ENCODE peak calls at places on chromosome 7, in eight cellular contexts. T, F, D, C, W, Z, U and X are unnamed samples.

GRCh38 chr7:100781255-100781654 is 46.1 kb downstream of the EPHB4 start:
- DNase-seq in T (no peak), F (no peak), D (no peak), C (no peak), W (no peak), Z (no peak), U (no peak), X (no peak)

GRCh38 chr7:47941136-47941844 is 7.0 kb downstream of the PKD1L1 start:
- DNase-seq in T (no peak), F (no peak), D (no peak), C (no peak), W (no peak), Z (no peak), U (no peak), X (no peak)

GRCh38 chr7:98840604-98841508 is 29.0 kb downstream of the TMEM130 start:
- DNase-seq in T (no peak), F (no peak), D (no peak), C (no peak), W (no peak), Z (no peak), U (no peak), X (no peak)

GRCh38 chr7:151520419-151521229 is 929 bp upstream of the RHEB start:
- DNase-seq in T (peak), F (peak), D (peak), C (no peak), W (peak), Z (peak), U (peak), X (peak)

GRCh38 chr7:22782616-22783232 is 39.9 kb downstream of the TOMM7 start:
- DNase-seq in T (peak), F (peak), D (peak), C (peak), W (peak), Z (peak), U (peak), X (no peak)

GRCh38 chr7:129855234-129855673 is 97.5 kb downstream of the UBE2H start:
- DNase-seq in T (no peak), F (no peak), D (no peak), C (no peak), W (peak), Z (no peak), U (no peak), X (no peak)

GRCh38 chr7:67777119-67777518 is 780.5 kb downstream of the TYW1 start:
- DNase-seq in T (no peak), F (no peak), D (no peak), C (no peak), W (no peak), Z (no peak), U (no peak), X (no peak)

GRCh38 chr7:131524116-131524515 is 32.3 kb downstream of the PODXL start:
- DNase-seq in T (no peak), F (no peak), D (no peak), C (no peak), W (no peak), Z (no peak), U (no peak), X (no peak)

GRCh38 chr7:1555046-1555812 is 776 bp downstream of the TMEM184A start:
- DNase-seq in T (no peak), F (no peak), D (peak), C (no peak), W (peak), Z (no peak), U (peak), X (no peak)

GRCh38 chr7:70056363-70056762 is 458.1 kb downstream of the AUTS2 start:
- DNase-seq in T (no peak), F (no peak), D (no peak), C (no peak), W (no peak), Z (no peak), U (no peak), X (no peak)

GRCh38 chr7:130298927-130299326 is 6.0 kb downstream of the CPA4 start:
- DNase-seq in T (no peak), F (no peak), D (no peak), C (no peak), W (no peak), Z (no peak), U (peak), X (no peak)

GRCh38 chr7:106372121-106372520 is 87.3 kb upstream of the NAMPT start:
- DNase-seq in T (no peak), F (no peak), D (no peak), C (no peak), W (no peak), Z (no peak), U (no peak), X (no peak)

GRCh38 chr7:39651262-39651661 is 27.9 kb downstream of the RALA start:
- DNase-seq in T (no peak), F (no peak), D (no peak), C (no peak), W (no peak), Z (no peak), U (no peak), X (no peak)

GRCh38 chr7:101163281-101164070 is 1.9 kb downstream of the VGF start:
- DNase-seq in T (no peak), F (no peak), D (no peak), C (no peak), W (no peak), Z (no peak), U (no peak), X (no peak)

GRCh38 chr7:92944633-92945032 is 108.3 kb upstream of the CDK6 start:
- DNase-seq in T (no peak), F (no peak), D (no peak), C (no peak), W (no peak), Z (no peak), U (peak), X (no peak)

GRCh38 chr7:55538538-55538937 is 33.8 kb downstream of the VOPP1 start:
- DNase-seq in T (no peak), F (no peak), D (no peak), C (no peak), W (no peak), Z (no peak), U (no peak), X (no peak)

GRCh38 chr7:7970620-7971307 is 2.2 kb downstream of the GLCCI1 start:
- DNase-seq in T (no peak), F (no peak), D (no peak), C (peak), W (no peak), Z (no peak), U (no peak), X (no peak)

GRCh38 chr7:151138541-151138910 is 29.0 kb downstream of the GBX1 start:
- DNase-seq in T (no peak), F (peak), D (peak), C (no peak), W (peak), Z (no peak), U (peak), X (no peak)

GRCh38 chr7:92297736-92298135 is 52.0 kb downstream of the ANKIB1 start:
- DNase-seq in T (no peak), F (no peak), D (no peak), C (no peak), W (no peak), Z (no peak), U (no peak), X (no peak)

GRCh38 chr7:150715293-150715692 is 1.1 kb upstream of the GIMAP1 start:
- DNase-seq in T (no peak), F (no peak), D (no peak), C (no peak), W (no peak), Z (no peak), U (no peak), X (no peak)

GRCh38 chr7:140080919-140081318 is 18.2 kb upstream of the PARP12 start:
- DNase-seq in T (no peak), F (no peak), D (no peak), C (no peak), W (no peak), Z (no peak), U (no peak), X (no peak)

GRCh38 chr7:140082770-140083169 is 20.0 kb upstream of the PARP12 start:
- DNase-seq in T (no peak), F (peak), D (no peak), C (no peak), W (no peak), Z (no peak), U (no peak), X (no peak)

GRCh38 chr7:140081774-140082425 is 19.1 kb upstream of the PARP12 start:
- DNase-seq in T (no peak), F (peak), D (no peak), C (no peak), W (no peak), Z (no peak), U (no peak), X (no peak)

GRCh38 chr7:140078392-140078791 is 15.6 kb upstream of the PARP12 start:
- DNase-seq in T (no peak), F (no peak), D (no peak), C (no peak), W (no peak), Z (no peak), U (no peak), X (no peak)

DNA sequence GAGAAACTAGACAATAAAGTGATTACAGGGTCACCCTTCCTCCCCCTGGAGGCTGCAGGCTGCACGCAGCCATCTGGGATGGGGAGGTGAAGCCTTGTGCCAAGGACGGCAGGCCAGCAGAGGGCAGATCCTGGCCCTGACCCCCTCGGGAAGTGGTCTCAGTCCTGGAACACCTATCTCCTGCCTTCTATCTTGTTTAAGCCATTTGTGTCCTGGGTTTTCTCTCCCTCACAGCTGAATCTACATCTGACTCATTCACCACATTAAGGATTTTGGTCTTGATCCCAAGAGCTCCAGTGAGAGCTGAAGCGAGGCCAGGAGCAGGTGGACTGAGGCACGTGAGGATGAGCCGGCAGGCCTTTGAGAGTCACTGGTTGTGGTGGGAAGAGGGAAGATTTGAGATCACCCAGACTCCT is 16.4 kb upstream of the PARP12 start:
- DNase-seq in T (no peak), F (no peak), D (peak), C (peak), W (peak), Z (peak), U (no peak), X (no peak)
- TF ChIP-seq CTCF in T (no peak), F (peak), D (peak), C (peak), W (no peak), Z (peak), U (no peak), X (peak)

DNA sequence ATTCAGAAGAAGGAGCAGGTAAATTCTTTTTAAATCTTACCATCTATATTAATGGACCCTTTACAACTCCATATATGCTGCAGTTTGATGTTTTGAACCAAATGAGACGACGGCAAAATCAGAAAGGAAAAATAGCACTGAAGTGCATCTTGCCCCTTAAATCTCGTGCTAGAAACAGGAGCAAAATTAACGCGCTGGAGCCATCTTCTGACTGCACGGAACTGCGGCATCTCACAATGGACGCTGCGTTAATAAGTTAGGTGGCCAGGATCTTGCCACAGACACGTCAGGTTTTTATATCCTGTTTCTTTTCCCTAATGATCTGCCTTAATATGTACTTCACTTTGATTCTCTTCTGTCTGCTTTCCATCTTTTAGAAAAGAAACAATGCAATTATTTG is 354.5 kb downstream of the TFEC start:
- DNase-seq in T (no peak), F (no peak), D (no peak), C (no peak), W (peak), Z (peak), U (peak), X (no peak)
- TF ChIP-seq CTCF in T (no peak), F (peak), D (no peak), C (no peak), W (no peak), Z (no peak), U (no peak), X (peak)

GRCh38 chr7:148084138-148084537 is 506.4 kb upstream of the C7orf33 start:
- DNase-seq in T (no peak), F (no peak), D (no peak), C (peak), W (no peak), Z (peak), U (peak), X (peak)
- TF ChIP-seq CTCF in T (no peak), F (peak), D (peak), C (peak), W (peak), Z (no peak), U (peak), X (peak)

GRCh38 chr7:29807179-29807841 is 1.0 kb downstream of the WIPF3 start:
- DNase-seq in T (no peak), F (no peak), D (peak), C (no peak), W (no peak), Z (peak), U (peak), X (peak)
- TF ChIP-seq CTCF in T (no peak), F (no peak), D (peak), C (no peak), W (no peak), Z (no peak), U (no peak), X (peak)

DNA sequence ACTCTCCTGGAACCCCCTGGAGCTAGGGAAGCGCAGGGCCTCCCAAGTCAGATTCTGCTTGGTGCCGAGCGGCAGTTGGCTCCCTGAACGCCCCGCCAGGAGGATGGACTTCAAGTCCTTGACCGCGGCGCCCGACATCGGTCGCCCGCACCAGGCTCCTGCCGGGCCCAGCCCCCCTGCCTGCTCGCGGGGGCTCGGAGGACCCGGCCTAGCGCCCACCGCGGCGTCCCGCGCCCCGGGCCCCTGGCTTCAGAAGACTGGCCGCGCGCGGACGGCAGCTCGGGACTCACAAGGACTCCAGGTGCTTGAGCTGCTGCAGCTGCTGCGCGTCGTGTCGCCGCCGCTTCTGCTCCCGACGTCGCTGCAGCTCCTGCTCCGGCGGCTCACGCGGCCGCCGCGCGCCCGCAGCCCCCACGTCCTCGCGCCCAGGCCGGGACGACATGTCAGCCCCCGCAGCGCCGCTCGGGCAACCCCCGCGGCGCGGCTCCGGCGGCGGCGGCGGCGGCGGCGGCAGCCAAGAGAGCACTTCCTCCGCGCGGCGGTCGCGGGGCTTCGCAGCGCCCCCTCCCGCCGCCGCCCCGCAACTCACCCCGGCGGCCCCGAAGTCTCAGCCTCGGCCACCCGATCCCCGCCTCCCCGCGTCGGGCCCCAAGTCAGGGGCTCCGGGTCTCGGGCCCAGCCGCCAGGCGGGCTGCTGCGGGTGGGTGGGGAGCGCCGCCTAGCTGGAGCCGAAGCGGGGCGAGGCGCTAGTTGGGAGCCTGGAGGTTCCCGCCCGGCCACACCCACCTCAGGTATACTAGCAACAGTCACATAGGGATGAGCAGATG is at the start of gene RP9:
- DNase-seq in T (peak), F (peak), D (peak), C (peak), W (peak), Z (peak), U (peak), X (peak)
- TF ChIP-seq CTCF in T (peak), F (peak), D (peak), C (peak), W (peak), Z (peak), U (peak), X (peak)

GRCh38 chr7:108457871-108458270 is 1.6 kb upstream of the NRCAM start:
- DNase-seq in T (no peak), F (no peak), D (no peak), C (no peak), W (no peak), Z (no peak), U (no peak), X (no peak)

GRCh38 chr7:108456845-108457540 is 757 bp upstream of the NRCAM start:
- DNase-seq in T (no peak), F (no peak), D (no peak), C (no peak), W (no peak), Z (no peak), U (no peak), X (no peak)

GRCh38 chr7:108460964-108461363 is 4.7 kb upstream of the NRCAM start:
- DNase-seq in T (no peak), F (no peak), D (no peak), C (no peak), W (no peak), Z (no peak), U (no peak), X (no peak)

GRCh38 chr7:108461855-108462254 is 5.6 kb upstream of the NRCAM start:
- DNase-seq in T (no peak), F (no peak), D (no peak), C (no peak), W (no peak), Z (no peak), U (no peak), X (no peak)

DNA sequence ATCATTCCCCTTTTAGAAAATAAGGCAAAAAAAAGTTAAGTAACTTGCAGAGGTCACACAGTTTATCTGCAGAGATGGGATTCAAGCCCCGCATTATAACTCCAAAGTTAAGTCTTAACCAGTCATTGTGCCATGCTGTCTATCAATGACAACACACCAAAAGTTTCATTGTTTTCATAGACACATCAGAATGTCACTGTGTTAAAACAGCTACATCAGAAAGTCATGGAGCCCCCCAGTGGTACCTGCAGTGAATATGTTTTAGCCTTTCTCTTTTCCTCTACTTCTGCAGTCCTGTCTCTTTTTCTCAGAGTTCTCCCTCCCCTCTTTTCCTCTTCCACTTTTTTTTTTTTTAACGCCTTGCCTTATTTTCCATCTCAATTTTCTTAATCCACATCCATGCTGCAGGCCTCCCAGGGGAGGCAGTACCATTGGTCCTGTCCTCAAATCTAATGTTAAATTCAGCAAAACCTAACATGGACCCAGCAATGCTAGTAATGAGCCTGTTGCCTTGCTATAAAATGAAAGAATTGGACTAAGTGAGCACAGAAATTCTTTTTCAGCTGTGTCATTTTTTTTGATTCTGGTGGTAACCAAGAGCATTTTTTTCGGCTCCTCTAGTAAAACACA is 3.8 kb upstream of the NRCAM start:
- DNase-seq in T (no peak), F (no peak), D (no peak), C (peak), W (no peak), Z (peak), U (no peak), X (no peak)
- TF ChIP-seq CTCF in T (peak), F (peak), D (no peak), C (peak), W (no peak), Z (peak), U (peak), X (peak)

DNA sequence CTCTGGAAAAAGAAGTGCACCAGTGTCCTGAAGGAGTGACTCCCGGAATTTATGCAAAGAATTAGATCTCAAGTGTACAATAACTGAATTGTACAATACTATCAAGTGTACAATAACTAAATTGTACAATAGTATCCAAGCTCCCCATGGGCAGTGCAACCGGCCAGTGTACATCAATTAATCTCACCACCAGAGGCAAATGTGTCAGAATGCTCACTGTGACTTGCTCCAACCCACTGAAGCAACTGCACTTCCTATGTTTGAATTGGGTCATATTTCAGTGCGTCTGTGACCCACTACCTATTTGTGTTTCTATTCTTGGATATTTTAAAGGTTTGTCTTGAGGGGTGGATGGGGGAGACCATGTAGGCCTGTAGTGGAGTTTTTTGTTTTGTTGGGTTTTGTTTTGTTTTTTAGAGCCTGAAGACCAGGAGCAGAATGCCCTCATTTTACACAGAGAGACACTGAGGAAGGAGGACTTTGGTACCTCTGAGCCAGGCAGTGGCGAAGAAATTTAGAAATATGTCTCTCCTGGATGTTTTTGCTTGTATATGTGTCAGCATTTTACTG is 78.6 kb upstream of the CTTNBP2 start:
- DNase-seq in T (no peak), F (no peak), D (no peak), C (no peak), W (no peak), Z (no peak), U (no peak), X (no peak)
- TF ChIP-seq CTCF in T (no peak), F (no peak), D (no peak), C (no peak), W (no peak), Z (no peak), U (no peak), X (peak)

DNA sequence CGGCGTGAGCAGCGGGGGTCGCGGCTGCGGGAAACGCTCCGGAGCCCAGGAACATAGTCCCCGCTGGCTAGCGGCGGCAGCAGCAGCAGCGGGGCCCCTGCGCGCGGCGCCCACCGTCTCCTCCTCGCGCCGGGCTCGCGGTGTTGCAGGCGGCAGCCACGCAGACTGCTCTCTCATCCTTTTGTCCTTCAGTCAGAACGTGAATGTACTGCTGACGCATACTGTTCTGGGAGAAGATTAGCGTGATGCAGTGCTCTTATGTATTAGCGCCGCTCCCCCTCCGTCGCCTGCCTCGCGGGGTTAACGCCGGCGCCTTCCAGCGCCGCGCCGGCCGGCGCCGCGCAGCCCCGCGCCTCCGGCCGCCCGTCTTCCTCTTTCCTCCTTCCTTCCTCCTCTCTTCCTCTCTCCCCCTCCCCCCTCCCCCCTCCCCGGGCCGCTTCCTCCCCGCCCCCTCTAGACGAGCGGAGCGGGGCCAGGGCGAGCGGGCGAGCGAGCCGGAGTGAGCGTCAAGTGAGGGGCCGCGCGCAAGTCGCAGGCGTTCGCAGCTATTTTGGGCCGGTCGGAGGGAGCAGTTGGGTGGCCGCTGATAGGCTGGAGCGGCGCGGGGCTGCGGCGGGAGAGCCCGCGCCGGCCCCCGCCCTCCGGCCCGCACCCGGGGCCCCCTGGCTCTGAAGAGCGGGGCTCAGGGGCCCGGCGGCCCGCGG is 816 bp upstream of the LRRC4 start:
- DNase-seq in T (peak), F (peak), D (peak), C (peak), W (peak), Z (peak), U (peak), X (peak)
- TF ChIP-seq CTCF in T (no peak), F (peak), D (peak), C (no peak), W (peak), Z (no peak), U (no peak), X (peak)

GRCh38 chr7:20651960-20652544 is 36.6 kb downstream of the ABCB5 start:
- DNase-seq in T (no peak), F (no peak), D (no peak), C (no peak), W (no peak), Z (no peak), U (no peak), X (no peak)
- TF ChIP-seq CTCF in T (no peak), F (peak), D (no peak), C (peak), W (no peak), Z (peak), U (peak), X (peak)